ENCODE peak calls at places on chromosomes 4 and X, in four cellular contexts. X, W, I and L are unnamed samples.
A peak's percentile ranks its signal among the peaks of the same experiment; 100 is the strongest.

GRCh38 chrX:118745570-118745969 is 18.2 kb downstream of the IL13RA1 start:
- DNase-seq in X (no peak), W (no peak), I (no peak), L (no peak)

GRCh38 chr4:38735870-38736269 is 46.9 kb downstream of the TLR10 start:
- DNase-seq in X (no peak), W (no peak), I (no peak), L (no peak)

GRCh38 chrX:69323786-69324720 is 158.8 kb upstream of the PJA1 start:
- DNase-seq in X (no peak), W (no peak), I (no peak), L (no peak)

GRCh38 chr4:15504041-15504440 is 34.4 kb downstream of the CC2D2A start:
- DNase-seq in X (peak; percentile 27), W (no peak), I (no peak), L (no peak)

GRCh38 chr4:55358668-55359067 is 12.6 kb downstream of the SRD5A3 start:
- DNase-seq in X (peak; percentile 92), W (no peak), I (no peak), L (peak; percentile 67)

GRCh38 chr4:80221161-80221560 is 23.9 kb downstream of the PRDM8 start:
- DNase-seq in X (peak; percentile 61), W (no peak), I (no peak), L (peak; percentile 59)

GRCh38 chr4:8330821-8331566 is 61.4 kb downstream of the HTRA3 start:
- DNase-seq in X (peak; percentile 27), W (no peak), I (peak; percentile 74), L (no peak)

GRCh38 chrX:136143714-136144113 is 3.6 kb upstream of the FHL1 start:
- DNase-seq in X (no peak), W (no peak), I (no peak), L (no peak)

GRCh38 chrX:118350221-118350620 is 4.3 kb downstream of the WDR44 start:
- DNase-seq in X (peak; percentile 24), W (no peak), I (no peak), L (no peak)

GRCh38 chrX:154890990-154891639 is 5.0 kb downstream of the F8A1 start:
- DNase-seq in X (peak; percentile 0), W (no peak), I (no peak), L (no peak)

GRCh38 chr4:188107931-188108843 is 1.2 kb downstream of the TRIML2 start:
- DNase-seq in X (peak; percentile 12), W (no peak), I (no peak), L (peak; percentile 4)

GRCh38 chr4:188110741-188111458 is 1.5 kb upstream of the TRIML2 start:
- DNase-seq in X (no peak), W (no peak), I (no peak), L (no peak)

GRCh38 chr4:188109157-188109755 is at the start of gene TRIML2:
- DNase-seq in X (no peak), W (no peak), I (no peak), L (no peak)

GRCh38 chr4:188110036-188110435 is 633 bp upstream of the TRIML2 start:
- DNase-seq in X (no peak), W (no peak), I (no peak), L (no peak)

GRCh38 chr4:188106454-188106853 is 2.9 kb downstream of the TRIML2 start:
- DNase-seq in X (no peak), W (no peak), I (no peak), L (no peak)
- H3K4me3 ChIP-seq in X (no peak overlapping the region), W (no peak overlapping the region), I (no peak overlapping the region), L (no peak overlapping the region)

DNA sequence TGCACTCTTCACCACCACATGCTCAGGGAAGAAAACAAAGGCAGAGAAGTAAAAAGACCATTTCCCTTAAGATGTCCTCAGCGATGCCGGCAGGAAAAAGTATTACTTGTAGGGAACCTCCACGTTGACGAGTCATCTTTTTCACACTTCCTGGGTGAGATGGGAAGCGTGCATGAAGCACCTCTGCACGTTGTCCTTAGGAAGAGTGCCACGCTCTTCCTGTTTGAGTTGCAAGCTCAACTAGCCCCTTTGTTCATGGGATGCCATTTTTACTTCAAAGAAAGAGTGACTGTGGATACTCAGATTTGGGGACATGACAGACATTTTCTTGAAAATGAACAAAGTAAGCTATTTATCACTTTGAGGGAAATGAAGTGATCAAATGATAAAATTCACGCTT is 33.8 kb downstream of the DCTD start:
- DNase-seq in X (no peak), W (no peak), I (no peak), L (no peak)
- TF ChIP-seq CTCF in X (no peak), W (no peak), I (no peak), L (no peak)

GRCh38 chr4:41985151-41985550 is 3.6 kb downstream of the DCAF4L1 start:
- DNase-seq in X (no peak), W (no peak), I (no peak), L (no peak)
- H3K4me3 ChIP-seq in X (no peak overlapping the region), W (no peak overlapping the region), I (no peak overlapping the region), L (no peak overlapping the region)

GRCh38 chr4:48779095-48779997 is 733 bp downstream of the FRYL start:
- DNase-seq in X (peak; percentile 56), W (no peak), I (peak; percentile 80), L (peak; percentile 71)
- TF ChIP-seq CTCF in X (no peak), W (no peak), I (no peak), L (peak; percentile 7)

GRCh38 chr4:40576651-40577480 is 52.8 kb downstream of the RBM47 start:
- DNase-seq in X (peak; percentile 74), W (peak; percentile 93), I (peak; percentile 79), L (peak; percentile 82)
- H3K4me3 ChIP-seq in X (peak overlapping the region; percentile 12), W (no peak overlapping the region), I (peak overlapping the region; percentile 23), L (no peak overlapping the region)